ENCODE peak calls at places on chromosomes 13 and 19, in nine cellular contexts. P is stimulated activated naive CD8-positive, alpha-beta T cell treated with anti-CD3 and anti-CD28 coated beads, Interleukin-15, Interleukin-2, amounts not matched to agents 100 U/mL and 50 U/mL, for 24 hours; R is GM12891; N is foreskin melanocyte; S is activated CD4-positive, CD25-positive, alpha-beta regulatory T cell; A is Calu3; X is neural crest cell; I is iPS DF 19.7; Y is Kasumi-1. H is an unnamed sample.
A peak's percentile ranks its signal among the peaks of the same experiment; 100 is the strongest.

GRCh38 chr13:26847281-26847680 is 86.7 kb upstream of the GPR12 start:
- DNase-seq in P (no peak), R (no peak), N (no peak), S (no peak), A (no peak), X (no peak), I (no peak), Y (no peak), H (no peak)

GRCh38 chr13:71865858-71866172 is 1.2 kb downstream of the DACH1 start:
- DNase-seq in P (no peak), R (no peak), N (no peak), S (no peak), A (peak; percentile 0), X (no peak), I (no peak), Y (no peak), H (no peak)

GRCh38 chr19:50432221-50432626 is 468 bp upstream of the MYBPC2 start:
- DNase-seq in P (no peak), R (no peak), N (no peak), S (no peak), A (peak; percentile 24), X (no peak), I (no peak), Y (no peak), H (no peak)

GRCh38 chr13:99660101-99660500 is 158.8 kb downstream of the TM9SF2 start:
- DNase-seq in P (no peak), R (no peak), N (no peak), S (no peak), A (no peak), X (no peak), I (no peak), Y (no peak), H (peak; percentile 68)

GRCh38 chr19:11890634-11891033 is 3.1 kb downstream of the ZNF69 start:
- DNase-seq in P (no peak), R (no peak), N (no peak), S (no peak), A (no peak), X (no peak), I (no peak), Y (no peak), H (no peak)

GRCh38 chr19:2345794-2346663 is 14.0 kb upstream of the TMPRSS9 start:
- DNase-seq in P (no peak), R (no peak), N (no peak), S (no peak), A (peak; percentile 35), X (no peak), I (no peak), Y (no peak), H (no peak)

GRCh38 chr13:103277099-103277498 is 210.9 kb upstream of the SLC10A2 start:
- DNase-seq in P (no peak), R (no peak), N (no peak), S (no peak), A (no peak), X (no peak), I (no peak), Y (no peak), H (no peak)

GRCh38 chr13:21686761-21687391 is 16.0 kb downstream of the FGF9 start:
- DNase-seq in P (no peak), R (no peak), N (no peak), S (no peak), A (no peak), X (no peak), I (no peak), Y (no peak), H (no peak)

GRCh38 chr19:2333807-2334211 is 5.3 kb downstream of the SPPL2B start:
- DNase-seq in P (no peak), R (no peak), N (no peak), S (no peak), A (no peak), X (no peak), I (no peak), Y (no peak), H (no peak)

GRCh38 chr13:77969299-77969698 is 50.7 kb upstream of the EDNRB start:
- DNase-seq in P (no peak), R (no peak), N (peak; percentile 95), S (no peak), A (no peak), X (no peak), I (no peak), Y (no peak), H (no peak)

GRCh38 chr13:35926859-35927530 is 204.2 kb downstream of the DCLK1 start:
- DNase-seq in P (no peak), R (no peak), N (no peak), S (no peak), A (no peak), X (no peak), I (no peak), Y (no peak), H (no peak)

GRCh38 chr13:113491982-113492381 is 1.5 kb upstream of the DCUN1D2 start:
- DNase-seq in P (no peak), R (no peak), N (no peak), S (no peak), A (no peak), X (no peak), I (no peak), Y (no peak), H (no peak)

GRCh38 chr19:12828494-12828893 is 5.9 kb downstream of the RTBDN start:
- DNase-seq in P (peak; percentile 54), R (no peak), N (no peak), S (no peak), A (peak; percentile 35), X (no peak), I (no peak), Y (peak; percentile 52), H (peak; percentile 58)

GRCh38 chr13:35839746-35840273 is 291.4 kb downstream of the DCLK1 start:
- DNase-seq in P (no peak), R (no peak), N (no peak), S (no peak), A (no peak), X (no peak), I (no peak), Y (no peak), H (peak; percentile 93)

GRCh38 chr13:101417043-101417406 is 717 bp upstream of the NALCN start:
- DNase-seq in P (no peak), R (no peak), N (no peak), S (no peak), A (no peak), X (no peak), I (no peak), Y (no peak), H (peak; percentile 67)

GRCh38 chr13:27018882-27019281 is 152.7 kb downstream of the USP12 start:
- DNase-seq in P (no peak), R (no peak), N (no peak), S (no peak), A (no peak), X (no peak), I (no peak), Y (no peak), H (no peak)

GRCh38 chr13:30257433-30258099 is 49.8 kb downstream of the KATNAL1 start:
- DNase-seq in P (no peak), R (no peak), N (no peak), S (no peak), A (no peak), X (peak; percentile 5), I (peak; percentile 3), Y (no peak), H (peak; percentile 77)

GRCh38 chr13:95185851-95186250 is 115.4 kb downstream of the ABCC4 start:
- DNase-seq in P (no peak), R (no peak), N (no peak), S (peak; percentile 4), A (no peak), X (no peak), I (no peak), Y (peak; percentile 92), H (no peak)

GRCh38 chr19:51490676-51491075 is 10.9 kb downstream of the SIGLEC12 start:
- DNase-seq in P (no peak), R (no peak), N (no peak), S (no peak), A (no peak), X (no peak), I (peak; percentile 35), Y (no peak), H (no peak)

GRCh38 chr19:8401981-8402411 is 11.1 kb upstream of the MARCHF2 start:
- DNase-seq in P (no peak), R (no peak), N (no peak), S (no peak), A (no peak), X (no peak), I (no peak), Y (no peak), H (no peak)

GRCh38 chr13:93730780-93731179 is 504.2 kb downstream of the GPC6 start:
- DNase-seq in P (no peak), R (no peak), N (no peak), S (no peak), A (no peak), X (no peak), I (no peak), Y (no peak), H (no peak)

GRCh38 chr19:43779820-43780219 is 953 bp downstream of the KCNN4 start:
- DNase-seq in P (no peak), R (no peak), N (no peak), S (no peak), A (peak; percentile 59), X (no peak), I (no peak), Y (peak; percentile 66), H (no peak)

GRCh38 chr19:51615991-51616390 is 14.2 kb downstream of the SIGLEC5 start:
- DNase-seq in P (no peak), R (no peak), N (no peak), S (no peak), A (no peak), X (no peak), I (no peak), Y (no peak), H (no peak)

GRCh38 chr13:24618219-24618955 is 61.8 kb upstream of the ATP12A start:
- DNase-seq in P (peak; percentile 73), R (no peak), N (no peak), S (peak; percentile 25), A (peak; percentile 9), X (no peak), I (no peak), Y (peak; percentile 78), H (no peak)

GRCh38 chr13:22883961-22884360 is 296.8 kb upstream of the SGCG start:
- DNase-seq in P (no peak), R (no peak), N (no peak), S (no peak), A (no peak), X (peak; percentile 26), I (no peak), Y (no peak), H (no peak)

GRCh38 chr19:53365899-53366493 is 491 bp downstream of the ZNF525 start:
- DNase-seq in P (peak; percentile 53), R (no peak), N (no peak), S (no peak), A (peak; percentile 41), X (peak; percentile 6), I (no peak), Y (no peak), H (no peak)

GRCh38 chr19:3210347-3211017 is 14.0 kb upstream of the CELF5 start:
- DNase-seq in P (peak; percentile 84), R (peak; percentile 92), N (peak; percentile 10), S (peak; percentile 38), A (peak; percentile 51), X (peak; percentile 68), I (no peak), Y (peak; percentile 42), H (peak; percentile 29)

GRCh38 chr13:50080856-50081105 is 65.5 kb downstream of the KCNRG start:
- DNase-seq in P (no peak), R (no peak), N (no peak), S (no peak), A (no peak), X (no peak), I (no peak), Y (peak; percentile 46), H (no peak)

GRCh38 chr13:31749929-31750328 is 10.6 kb downstream of the RXFP2 start:
- DNase-seq in P (no peak), R (no peak), N (no peak), S (no peak), A (no peak), X (no peak), I (no peak), Y (no peak), H (no peak)

GRCh38 chr19:38046254-38047047 is 139.4 kb downstream of the SIPA1L3 start:
- DNase-seq in P (peak; percentile 31), R (peak; percentile 61), N (no peak), S (no peak), A (no peak), X (no peak), I (no peak), Y (no peak), H (no peak)

GRCh38 chr19:39411832-39412099 is 703 bp upstream of the PLEKHG2 start:
- DNase-seq in P (peak; percentile 91), R (no peak), N (peak; percentile 89), S (peak; percentile 77), A (peak; percentile 96), X (peak; percentile 85), I (no peak), Y (peak; percentile 91), H (peak; percentile 90)

H was measured in G401.